ENCODE peak calls at places on chromosomes 3 and 15, in six cellular contexts. S, B, T, Y, V and C are unnamed samples.

GRCh38 chr3:159788291-159788690 is 200.3 kb upstream of the IL12A start:
- DNase-seq in V (no peak), Y (no peak), T (no peak), S (no peak), B (no peak), C (no peak)

GRCh38 chr15:90062023-90062728 is 40.1 kb downstream of the IDH2 start:
- DNase-seq in Y (peak; percentile 13), S (peak; percentile 91), T (peak; percentile 81), V (no peak), B (no peak), C (no peak)

GRCh38 chr3:17478673-17479072 is 263.8 kb downstream of the TBC1D5 start:
- DNase-seq in Y (peak; percentile 88), S (no peak), V (no peak), B (no peak), T (no peak), C (no peak)

GRCh38 chr3:2098398-2099027 is at the start of gene CNTN4:
- DNase-seq in S (peak; percentile 71), V (peak; percentile 98), T (no peak), Y (no peak), B (no peak), C (peak; percentile 56)

GRCh38 chr15:98853593-98854420 is 153.8 kb downstream of the PGPEP1L start:
- DNase-seq in T (no peak), S (no peak), B (no peak), Y (peak; percentile 46), V (no peak), C (no peak)

GRCh38 chr3:37599186-37599585 is 262.5 kb upstream of the CTDSPL start:
- DNase-seq in S (no peak), V (no peak), Y (no peak), T (no peak), B (no peak), C (no peak)

GRCh38 chr3:172159962-172160538 is 120.7 kb downstream of the FNDC3B start:
- DNase-seq in V (no peak), B (no peak), Y (peak; percentile 65), S (peak; percentile 41), T (no peak), C (no peak)

GRCh38 chr15:86483936-86484335 is 404.3 kb downstream of the AGBL1 start:
- DNase-seq in S (no peak), T (peak; percentile 14), B (no peak), V (peak; percentile 23), Y (no peak), C (no peak)

DNA sequence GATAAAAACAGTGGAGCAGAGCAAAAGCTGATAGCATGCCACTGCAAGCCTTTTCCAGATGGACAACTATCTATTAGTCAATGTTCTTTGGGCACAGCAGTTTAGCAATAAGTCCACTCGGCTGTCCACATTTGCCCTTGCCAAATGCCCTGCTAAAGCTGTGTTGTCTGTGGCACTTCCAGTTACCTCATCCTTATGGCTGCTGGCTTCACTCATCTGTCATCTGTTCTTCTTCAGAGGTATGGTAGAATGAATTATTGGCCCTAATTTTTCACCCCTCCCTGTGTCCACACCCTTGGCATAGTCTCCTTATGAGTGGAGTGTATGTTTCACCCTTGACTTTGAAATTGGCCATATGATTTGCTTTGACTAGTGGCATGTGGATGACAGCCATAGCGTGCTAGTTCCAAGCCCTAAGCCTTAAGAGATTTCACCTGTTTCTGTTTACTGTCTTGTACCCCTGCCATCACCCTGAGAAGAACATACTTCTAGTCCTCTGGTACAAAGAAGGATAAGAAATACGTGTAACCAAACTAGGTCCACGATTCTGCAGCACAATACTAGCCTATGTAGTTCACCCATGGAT is 72.1 kb upstream of the EPHB1 start:
- DNase-seq in S (no peak), Y (no peak), V (no peak), B (no peak), T (no peak), C (no peak)
- TF ChIP-seq CTCF in S (no peak), Y (no peak), V (no peak), B (no peak), T (no peak), C (no peak)

GRCh38 chr3:48918388-48919214 is at the start of gene ARIH2:
- DNase-seq in S (peak; percentile 87), V (peak; percentile 97), T (peak; percentile 95), Y (peak; percentile 94), B (peak; percentile 89), C (peak; percentile 97)
- TF ChIP-seq CTCF in S (no peak), V (no peak), T (peak; percentile 27), Y (peak; percentile 10), B (peak; percentile 32), C (peak; percentile 34)

GRCh38 chr3:40109641-40110490 is 199.6 kb upstream of the EIF1B start:
- DNase-seq in Y (no peak), S (no peak), B (no peak), T (no peak), V (peak; percentile 27), C (no peak)
- TF ChIP-seq CTCF in Y (peak; percentile 23), S (no peak), B (no peak), T (no peak), V (peak; percentile 51), C (no peak)

DNA sequence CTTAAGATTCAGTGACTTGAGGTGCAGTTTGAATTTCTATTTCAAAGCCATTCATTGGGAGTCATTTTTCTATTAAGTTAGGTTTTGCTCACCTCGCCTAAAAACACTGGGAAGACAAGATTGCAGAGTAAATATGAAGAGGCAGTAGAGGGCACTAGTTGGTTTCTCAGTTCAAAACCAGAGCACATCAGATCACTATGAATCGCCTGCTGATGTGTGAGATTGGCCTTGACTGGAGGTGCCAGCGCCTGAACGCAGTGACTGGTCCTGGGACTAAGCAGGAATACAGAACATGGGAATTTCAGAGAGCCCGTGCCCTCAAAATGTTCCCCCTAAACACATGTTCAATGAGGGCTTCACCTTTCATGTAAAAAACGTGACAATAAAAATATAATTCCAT is 229.0 kb downstream of the ITPR1 start:
- DNase-seq in B (peak; percentile 16), S (peak; percentile 74), T (no peak), Y (peak; percentile 65), V (peak; percentile 37), C (peak; percentile 61)
- TF ChIP-seq CTCF in B (peak; percentile 45), S (no peak), T (peak; percentile 35), Y (peak; percentile 46), V (peak; percentile 53), C (peak; percentile 46)

GRCh38 chr3:72924055-72924454 is 36.2 kb downstream of the GXYLT2 start:
- DNase-seq in Y (no peak), B (no peak), S (no peak), V (no peak), T (peak; percentile 13), C (no peak)
- TF ChIP-seq CTCF in Y (no peak), B (peak; percentile 45), S (no peak), V (peak; percentile 28), T (peak; percentile 62), C (no peak)